ENCODE peak calls at places on chromosome 12, in seven cellular contexts. C, N, H, P, U, V and I are unnamed samples.

GRCh38 chr12:7439579-7440505 is 4.1 kb downstream of the CD163L1 start:
- ATAC-seq in C (peak; percentile 98), N (peak; percentile 31), H (peak; percentile 90), P (peak; percentile 60), U (no peak), V (peak; percentile 94), I (peak; percentile 41)

GRCh38 chr12:85573635-85574214 is 262.5 kb downstream of the RASSF9 start:
- ATAC-seq in C (no peak), N (no peak), H (no peak), P (no peak), U (no peak), V (no peak), I (no peak)

GRCh38 chr12:442235-442884 is 17.4 kb upstream of the B4GALNT3 start:
- ATAC-seq in C (peak; percentile 68), N (no peak), H (peak; percentile 74), P (peak; percentile 39), U (peak; percentile 56), V (no peak), I (no peak)

GRCh38 chr12:96094201-96094600 is 58.8 kb upstream of the LTA4H start:
- ATAC-seq in C (no peak), N (peak; percentile 82), H (peak; percentile 51), P (peak; percentile 90), U (no peak), V (peak; percentile 94), I (no peak)

GRCh38 chr12:5499566-5500325 is 67.8 kb downstream of the NTF3 start:
- ATAC-seq in C (no peak), N (no peak), H (no peak), P (no peak), U (no peak), V (no peak), I (no peak)

GRCh38 chr12:79634957-79635471 is 55.8 kb downstream of the PAWR start:
- ATAC-seq in C (peak; percentile 26), N (no peak), H (peak; percentile 29), P (no peak), U (no peak), V (peak; percentile 60), I (no peak)

GRCh38 chr12:121131941-121132341 is 735 bp upstream of the P2RX7 start:
- ATAC-seq in C (no peak), N (no peak), H (no peak), P (no peak), U (no peak), V (no peak), I (no peak)

GRCh38 chr12:76634074-76634570 is 74.6 kb upstream of the OSBPL8 start:
- ATAC-seq in C (no peak), N (no peak), H (no peak), P (no peak), U (no peak), V (no peak), I (no peak)

GRCh38 chr12:21879312-21879711 is 61.9 kb downstream of the ABCC9 start:
- ATAC-seq in C (no peak), N (no peak), H (peak; percentile 64), P (no peak), U (no peak), V (no peak), I (peak; percentile 24)

GRCh38 chr12:63845726-63846125 is 1.2 kb downstream of the SRGAP1 start:
- ATAC-seq in C (no peak), N (no peak), H (no peak), P (no peak), U (no peak), V (peak; percentile 3), I (no peak)

GRCh38 chr12:93896427-93896826 is 219.3 kb downstream of the CRADD start:
- ATAC-seq in C (peak; percentile 70), N (no peak), H (no peak), P (no peak), U (no peak), V (no peak), I (no peak)

GRCh38 chr12:92360543-92360942 is 214.9 kb upstream of the BTG1 start:
- ATAC-seq in C (no peak), N (no peak), H (no peak), P (no peak), U (no peak), V (no peak), I (no peak)

GRCh38 chr12:89363084-89363483 is 10.8 kb upstream of the DUSP6 start:
- ATAC-seq in C (no peak), N (peak; percentile 73), H (no peak), P (peak; percentile 64), U (no peak), V (peak; percentile 57), I (no peak)

DNA sequence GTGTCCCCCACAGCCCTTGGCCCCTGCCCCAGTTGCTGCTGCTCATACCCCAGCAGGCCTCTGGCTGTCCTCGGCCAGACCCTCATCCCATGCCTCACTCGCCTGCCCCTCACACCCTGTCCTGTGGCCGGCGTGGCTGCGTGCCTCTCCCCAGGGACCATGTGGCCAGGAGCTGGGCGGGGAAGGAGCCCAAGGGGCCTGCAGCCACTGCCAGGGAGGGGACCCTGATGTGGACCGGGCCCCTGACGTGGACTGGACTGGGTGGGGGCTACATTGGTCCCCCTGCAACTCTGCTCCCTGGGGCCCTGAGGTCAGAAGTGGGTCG is 10.9 kb downstream of the FBRSL1 start:
- ATAC-seq in C (no peak), N (no peak), H (no peak), P (peak; percentile 1), U (no peak), V (no peak), I (no peak)
- H3K4me1 ChIP-seq in C (peaks cover 20% of the 10 kb centered on the region), N (peaks cover 77% of the 10 kb centered on the region), H (peaks cover 29% of the 10 kb centered on the region), P (peaks cover 91% of the 10 kb centered on the region), U (no peaks in the 10 kb centered on the region), V (no peaks in the 10 kb centered on the region), I (peaks cover 100% of the 10 kb centered on the region)

DNA sequence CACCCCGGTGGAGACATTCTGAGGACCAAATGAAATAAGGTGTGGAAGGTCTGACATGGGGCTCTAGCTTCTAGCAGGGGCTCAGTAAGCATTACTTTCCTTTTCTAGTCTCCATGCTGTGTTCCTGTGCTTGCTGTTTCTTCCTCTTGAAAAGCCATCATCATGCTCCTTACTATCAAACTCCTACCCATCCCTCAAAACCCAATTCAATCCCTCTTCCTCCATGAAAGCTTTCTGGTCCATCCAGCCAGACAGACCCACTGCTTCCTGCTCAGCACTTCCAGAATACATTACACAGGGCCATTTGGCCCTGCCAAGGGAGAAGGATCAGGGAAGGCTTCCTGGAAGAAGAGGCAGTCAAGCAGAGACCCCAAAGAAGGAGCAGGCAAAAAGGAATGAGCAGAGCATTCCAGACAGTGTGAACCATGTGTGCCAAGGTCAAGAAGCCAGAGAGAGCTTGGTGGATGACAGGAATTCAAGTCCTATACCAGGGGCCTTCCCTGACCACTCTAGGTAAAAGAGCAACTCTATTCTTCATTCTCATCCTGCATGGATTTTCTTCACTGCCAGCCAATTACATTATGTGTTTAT is 59.5 kb downstream of the NUAK1 start:
- ATAC-seq in C (no peak), N (no peak), H (no peak), P (no peak), U (no peak), V (no peak), I (no peak)
- H3K4me1 ChIP-seq in C (peaks cover 69% of the 10 kb centered on the region), N (peaks cover 61% of the 10 kb centered on the region), H (peaks cover 38% of the 10 kb centered on the region), P (peaks cover 46% of the 10 kb centered on the region), U (peaks cover 8% of the 10 kb centered on the region), V (no peaks in the 10 kb centered on the region), I (peaks cover 2% of the 10 kb centered on the region)

GRCh38 chr12:101931498-101932326 is 54.3 kb downstream of the DRAM1 start:
- ATAC-seq in C (no peak), N (no peak), H (no peak), P (no peak), U (no peak), V (no peak), I (no peak)

GRCh38 chr12:101933866-101934514 is 56.6 kb downstream of the DRAM1 start:
- ATAC-seq in C (no peak), N (no peak), H (no peak), P (no peak), U (peak; percentile 19), V (no peak), I (no peak)

GRCh38 chr12:101939306-101939705 is 61.9 kb downstream of the DRAM1 start:
- ATAC-seq in C (no peak), N (no peak), H (no peak), P (no peak), U (no peak), V (no peak), I (peak; percentile 31)

GRCh38 chr12:101939856-101940265 is 62.5 kb downstream of the DRAM1 start:
- ATAC-seq in C (peak; percentile 67), N (peak; percentile 52), H (peak; percentile 89), P (peak; percentile 33), U (peak; percentile 85), V (peak; percentile 35), I (peak; percentile 35)

DNA sequence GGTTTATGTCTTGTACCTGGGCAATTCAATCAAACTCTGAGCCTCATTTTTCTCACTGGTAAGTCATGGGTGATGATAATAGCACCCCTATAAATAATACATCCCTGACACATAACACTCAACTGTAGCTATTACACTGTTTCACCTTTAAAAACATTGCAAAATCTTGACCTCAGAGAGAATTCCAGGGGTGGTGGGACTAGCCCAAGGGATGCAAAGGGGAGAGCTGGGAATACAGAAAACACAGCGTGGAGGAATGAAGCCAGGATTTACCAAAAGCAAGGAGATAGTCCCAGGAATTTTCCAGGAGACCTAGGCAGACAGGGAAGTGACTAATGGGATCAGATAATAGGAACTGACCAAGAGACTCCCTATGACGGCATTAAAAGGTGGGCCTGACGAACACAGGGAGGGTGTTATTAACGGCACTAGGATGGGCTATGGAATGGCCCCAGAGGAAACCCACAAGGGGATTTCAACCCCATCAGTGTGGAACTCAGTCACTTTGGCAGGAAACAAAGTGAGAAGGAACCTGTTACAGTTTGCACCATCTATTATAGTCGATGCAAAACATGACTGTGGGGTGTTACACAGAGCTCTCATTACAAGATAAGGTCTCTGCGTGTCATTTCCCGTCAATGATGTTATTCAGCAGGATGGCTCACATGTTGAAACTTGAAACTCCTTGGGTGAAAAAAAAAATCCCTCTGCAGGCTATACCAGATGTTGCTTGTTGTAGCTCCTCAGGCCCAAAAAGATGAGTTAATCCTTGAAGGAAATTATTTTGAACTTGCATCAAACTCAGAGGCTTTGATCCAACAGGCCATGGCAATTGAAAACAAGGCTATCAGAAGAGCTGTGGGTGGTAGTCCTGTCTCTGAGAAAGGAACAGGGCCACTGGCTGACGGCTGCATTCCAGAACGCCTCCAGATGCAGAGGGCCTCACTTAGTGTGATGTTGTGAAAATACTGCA is 58.7 kb downstream of the DRAM1 start:
- ATAC-seq in C (no peak), N (peak; percentile 76), H (peak; percentile 24), P (peak; percentile 87), U (peak; percentile 82), V (peak; percentile 94), I (peak; percentile 83)
- H3K4me1 ChIP-seq in C (no peaks in the 10 kb centered on the region), N (peaks cover 34% of the 10 kb centered on the region), H (peaks cover 2% of the 10 kb centered on the region), P (no peaks in the 10 kb centered on the region), U (no peaks in the 10 kb centered on the region), V (peaks cover 19% of the 10 kb centered on the region), I (no peaks in the 10 kb centered on the region)

DNA sequence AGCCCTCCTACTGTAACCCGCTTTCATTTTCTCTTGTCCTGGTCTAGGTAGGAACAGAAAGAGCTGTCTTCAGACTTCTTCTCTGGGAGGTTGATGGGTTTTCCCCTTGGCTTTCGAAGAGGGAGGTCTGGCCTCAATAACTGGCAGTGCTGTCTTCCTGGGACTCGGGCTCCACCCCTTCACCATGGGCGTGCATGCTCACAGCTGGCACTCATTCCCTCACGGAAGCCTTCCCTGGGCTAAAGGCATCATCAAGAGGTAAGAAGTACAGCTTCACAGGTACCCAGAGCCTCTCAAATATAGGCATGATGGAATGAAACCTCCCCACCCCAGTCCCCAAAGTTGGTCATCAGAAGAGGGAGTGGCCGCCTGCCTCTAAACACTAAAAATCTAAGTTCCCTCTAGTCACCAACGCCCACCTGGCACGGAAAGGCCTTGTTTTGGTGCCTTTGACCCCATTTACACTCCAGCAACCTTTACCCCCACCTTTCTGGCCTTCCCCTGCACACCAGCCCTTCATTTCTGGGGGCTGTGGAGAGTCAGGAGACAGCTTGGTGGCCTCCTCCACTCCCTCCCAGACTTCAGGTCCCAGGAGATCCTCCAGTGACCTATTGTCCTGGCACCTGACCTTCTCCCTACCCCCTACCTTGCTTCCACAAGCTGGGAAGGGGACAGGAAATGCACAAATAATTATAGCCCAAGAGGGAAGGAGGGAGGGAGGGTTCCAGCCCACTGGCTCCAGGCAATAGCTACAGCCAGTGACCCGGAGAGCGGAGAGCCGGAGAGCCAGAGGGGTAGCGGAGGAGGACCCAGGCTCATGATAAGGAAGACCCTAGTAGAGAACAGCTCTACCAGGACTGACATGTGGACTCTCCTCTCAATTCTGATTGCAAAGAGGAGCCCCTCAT is 2.8 kb downstream of the RAPGEF3 start:
- ATAC-seq in C (no peak), N (no peak), H (no peak), P (no peak), U (no peak), V (no peak), I (no peak)
- H3K4me1 ChIP-seq in C (peaks cover 35% of the 10 kb centered on the region), N (peaks cover 83% of the 10 kb centered on the region), H (peaks cover 66% of the 10 kb centered on the region), P (peaks cover 26% of the 10 kb centered on the region), U (peaks cover 4% of the 10 kb centered on the region), V (peaks cover 36% of the 10 kb centered on the region), I (peaks cover 12% of the 10 kb centered on the region)